ENCODE peak calls at places on chromosomes 16 and 17, in four cellular contexts. F is hippocampal formation, P is T-cell, C is tibial nerve. R is an unnamed sample.

GRCh38 chr16:65570261-65570660 is 448.4 kb upstream of the CDH11 start:
- DNase-seq in F (no peak), P (no peak), C (no peak), R (no peak)

GRCh38 chr17:3033248-3033640 is 30.2 kb downstream of the OR1D5 start:
- DNase-seq in F (no peak), P (no peak), C (no peak), R (no peak)

GRCh38 chr17:10875984-10876555 is 38.2 kb upstream of the PIRT start:
- DNase-seq in F (peak; percentile 6), P (no peak), C (no peak), R (peak; percentile 67)

GRCh38 chr16:73872856-73873255 is 423.8 kb upstream of the PSMD7 start:
- DNase-seq in F (no peak), P (no peak), C (no peak), R (no peak)

GRCh38 chr17:42067371-42068180 is 17.2 kb upstream of the C17orf113 start:
- DNase-seq in F (no peak), P (peak; percentile 63), C (peak; percentile 66), R (no peak)

GRCh38 chr17:56269998-56270397 is 116.7 kb downstream of the ANKFN1 start:
- DNase-seq in F (no peak), P (no peak), C (no peak), R (no peak)

GRCh38 chr17:81068411-81068810 is 33.5 kb downstream of the BAIAP2 start:
- DNase-seq in F (no peak), P (no peak), C (no peak), R (no peak)

GRCh38 chr16:27430923-27431484 is 29.0 kb downstream of the IL21R start:
- DNase-seq in F (no peak), P (no peak), C (no peak), R (no peak)

GRCh38 chr16:12339686-12340085 is 363.2 kb downstream of the SNX29 start:
- DNase-seq in F (no peak), P (no peak), C (no peak), R (no peak)

GRCh38 chr16:24430937-24431760 is 108.2 kb upstream of the RBBP6 start:
- DNase-seq in F (no peak), P (no peak), C (no peak), R (no peak)

GRCh38 chr17:30519707-30520106 is 42.5 kb downstream of the GOSR1 start:
- DNase-seq in F (no peak), P (no peak), C (no peak), R (no peak)

GRCh38 chr17:17295141-17295540 is 8.0 kb upstream of the NT5M start:
- DNase-seq in F (no peak), P (no peak), C (no peak), R (no peak)

GRCh38 chr17:42818379-42818778 is 5.7 kb downstream of the BECN1 start:
- DNase-seq in F (no peak), P (no peak), C (no peak), R (no peak)

GRCh38 chr17:41917192-41917591 is 1.6 kb downstream of the ACLY start:
- DNase-seq in F (peak; percentile 27), P (no peak), C (peak; percentile 30), R (no peak)

GRCh38 chr16:53504161-53504663 is 1.2 kb upstream of the AKTIP start:
- DNase-seq in F (peak; percentile 25), P (peak; percentile 24), C (no peak), R (peak; percentile 40)

GRCh38 chr16:35302859-35303258 is 1843.4 kb downstream of the TP53TG3F start:
- DNase-seq in F (no peak), P (no peak), C (no peak), R (no peak)

GRCh38 chr17:78736526-78737079 is 45.5 kb downstream of the CYTH1 start:
- DNase-seq in F (no peak), P (peak; percentile 65), C (peak; percentile 49), R (peak; percentile 83)

GRCh38 chr17:77892469-77893143 is 65.9 kb upstream of the TNRC6C start:
- DNase-seq in F (no peak), P (no peak), C (no peak), R (no peak)

GRCh38 chr17:39617100-39617445 is 9.4 kb upstream of the NEUROD2 start:
- DNase-seq in F (no peak), P (no peak), C (no peak), R (no peak)

GRCh38 chr17:42277342-42277712 is 1.1 kb upstream of the STAT5B start:
- DNase-seq in F (no peak), P (no peak), C (no peak), R (no peak)

GRCh38 chr16:82830944-82831343 is 204.2 kb downstream of the CDH13 start:
- DNase-seq in F (no peak), P (no peak), C (no peak), R (no peak)

GRCh38 chr16:11182381-11182780 is 73.6 kb downstream of the SOCS1 start:
- DNase-seq in F (no peak), P (no peak), C (no peak), R (no peak)

GRCh38 chr17:78741644-78742284 is 40.3 kb downstream of the CYTH1 start:
- DNase-seq in F (no peak), P (no peak), C (no peak), R (no peak)

GRCh38 chr16:81123092-81123852 is 27.1 kb upstream of the GCSH start:
- DNase-seq in F (no peak), P (no peak), C (no peak), R (no peak)

R was measured in ascending aorta.